ENCODE peak calls at places on chromosomes 1 and 21, in four cellular contexts. D, M, N and C are unnamed samples.

GRCh38 chr1:36576677-36577076 is 94.0 kb upstream of the CSF3R start:
- DNase-seq in D (no peak), M (no peak), N (no peak), C (no peak)

GRCh38 chr1:214010717-214011116 is 22.9 kb downstream of the PROX1 start:
- DNase-seq in D (no peak), M (no peak), N (no peak), C (no peak)

GRCh38 chr1:6412896-6413295 is 6.8 kb downstream of the HES2 start:
- DNase-seq in D (no peak), M (no peak), N (no peak), C (no peak)

GRCh38 chr1:177979272-177979671 is 9.4 kb upstream of the SEC16B start:
- DNase-seq in D (no peak), M (no peak), N (no peak), C (no peak)

GRCh38 chr1:54188291-54188690 is 11.5 kb downstream of the CYB5RL start:
- DNase-seq in D (no peak), M (peak; percentile 56), N (no peak), C (no peak)

GRCh38 chr1:117262976-117263375 is 52.2 kb upstream of the VTCN1 start:
- DNase-seq in D (no peak), M (no peak), N (no peak), C (no peak)

GRCh38 chr1:22749919-22750670 is 39.5 kb downstream of the EPHB2 start:
- DNase-seq in D (peak; percentile 45), M (peak; percentile 98), N (no peak), C (peak; percentile 76)

GRCh38 chr1:150282558-150282958 is 204 bp downstream of the CIART start:
- DNase-seq in D (peak; percentile 86), M (peak; percentile 22), N (peak; percentile 82), C (no peak)

GRCh38 chr1:230758705-230759354 is 11.6 kb downstream of the CAPN9 start:
- DNase-seq in D (no peak), M (no peak), N (no peak), C (no peak)

GRCh38 chr1:22352896-22353295 is 98.8 kb upstream of the ZBTB40 start:
- DNase-seq in D (no peak), M (no peak), N (no peak), C (no peak)

GRCh38 chr1:101199637-101199982 is 37.2 kb upstream of the S1PR1 start:
- DNase-seq in D (no peak), M (no peak), N (no peak), C (no peak)

GRCh38 chr1:39788758-39789570 is at the start of gene BMP8B:
- DNase-seq in D (no peak), M (no peak), N (peak; percentile 92), C (peak; percentile 75)

GRCh38 chr1:57494679-57495078 is 70.8 kb upstream of the DAB1 start:
- DNase-seq in D (no peak), M (no peak), N (no peak), C (no peak)

GRCh38 chr1:224852901-224853568 is 76.4 kb upstream of the DNAH14 start:
- DNase-seq in D (no peak), M (peak; percentile 67), N (no peak), C (no peak)

GRCh38 chr1:42953182-42954180 is 5.2 kb downstream of the SLC2A1 start:
- DNase-seq in D (no peak), M (no peak), N (no peak), C (no peak)

GRCh38 chr1:30329263-30329753 is 394.1 kb downstream of the MATN1 start:
- DNase-seq in D (no peak), M (no peak), N (no peak), C (no peak)
- H3K4me3 ChIP-seq in D (no peak overlapping the region), M (no peak overlapping the region), N (no peak overlapping the region), C (no peak overlapping the region)

GRCh38 chr1:4079815-4080214 is 179.7 kb upstream of the C1orf174 start:
- DNase-seq in D (no peak), M (no peak), N (peak; percentile 20), C (no peak)
- H3K9me3 ChIP-seq in D (no peaks in the 10 kb centered on the region), M (peaks cover 33% of the 10 kb centered on the region), N (no peaks in the 10 kb centered on the region), C (no peaks in the 10 kb centered on the region)

DNA sequence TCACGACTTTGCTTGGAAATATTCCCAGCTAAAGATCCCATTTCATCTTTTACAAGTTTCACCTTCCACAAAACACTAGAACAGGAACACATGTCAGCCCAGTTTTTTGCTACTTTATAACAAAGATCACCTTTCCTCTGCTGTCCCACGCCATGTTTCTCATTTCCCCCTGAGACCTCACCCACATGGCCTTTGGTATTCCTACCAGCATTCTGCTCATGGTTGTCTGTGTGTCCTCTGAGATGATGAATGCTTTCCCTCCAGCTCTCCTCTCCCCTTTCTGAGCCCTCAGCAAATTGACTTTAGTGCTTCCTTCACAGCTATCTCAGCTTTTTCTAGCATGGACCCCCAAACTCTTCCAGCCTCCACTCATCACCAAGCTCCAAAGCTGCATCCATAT is 32.3 kb upstream of the ABCG1 start:
- DNase-seq in D (no peak), M (no peak), N (no peak), C (no peak)
- H3K27me3 ChIP-seq in D (no peaks in the 10 kb centered on the region), M (peaks cover 14% of the 10 kb centered on the region), N (no peaks in the 10 kb centered on the region), C (no peaks in the 10 kb centered on the region)

GRCh38 chr1:156098782-156099181 is 15.7 kb upstream of the LMNA start:
- DNase-seq in D (no peak), M (no peak), N (no peak), C (no peak)

GRCh38 chr1:156097499-156098178 is 15.4 kb upstream of the MEX3A start:
- DNase-seq in D (no peak), M (no peak), N (no peak), C (no peak)

GRCh38 chr1:156099282-156099681 is 15.2 kb upstream of the LMNA start:
- DNase-seq in D (no peak), M (no peak), N (no peak), C (no peak)

GRCh38 chr1:156095906-156096508 is 13.7 kb upstream of the MEX3A start:
- DNase-seq in D (no peak), M (no peak), N (no peak), C (no peak)

DNA sequence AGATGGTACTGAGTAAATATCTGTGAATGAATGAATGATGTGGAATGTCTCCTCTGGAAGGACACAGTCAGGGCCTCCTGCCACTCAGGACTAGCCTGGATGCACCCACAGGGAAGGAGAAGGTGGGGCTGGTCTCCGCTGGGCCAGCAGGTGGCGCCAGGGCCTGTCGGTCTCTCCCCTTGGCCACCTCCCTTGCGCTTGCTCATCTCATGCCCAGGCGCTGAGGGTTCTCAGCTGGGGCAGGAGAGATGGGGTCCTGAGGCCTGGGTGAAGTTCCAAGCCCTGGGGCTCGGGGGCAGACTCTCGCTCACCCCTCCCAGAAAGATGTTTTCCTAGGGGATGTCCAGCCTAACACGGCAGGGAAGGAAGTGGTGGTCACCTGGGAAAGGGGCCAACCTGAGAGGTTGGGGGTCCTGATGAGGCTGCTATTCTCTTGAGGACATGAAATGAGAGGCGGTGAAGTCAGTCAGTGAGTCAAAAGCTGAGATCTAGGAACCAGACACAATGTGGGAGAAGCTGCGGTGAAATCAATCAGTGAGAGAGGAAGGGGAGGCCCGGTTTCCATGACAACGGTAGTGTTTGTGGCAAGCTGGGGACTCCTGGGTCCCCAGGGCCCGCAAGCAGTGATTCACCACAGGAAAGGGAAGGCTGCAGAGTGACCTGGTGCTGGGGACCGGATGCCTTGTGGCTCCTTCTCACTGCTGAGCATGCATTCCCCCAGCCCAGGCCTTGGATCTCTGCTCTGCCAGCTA is 14.6 kb upstream of the MEX3A start:
- DNase-seq in D (peak; percentile 93), M (peak; percentile 78), N (peak; percentile 95), C (peak; percentile 91)
- H3K4me3 ChIP-seq in D (no peak overlapping the region), M (no peak overlapping the region), N (no peak overlapping the region), C (no peak overlapping the region)

DNA sequence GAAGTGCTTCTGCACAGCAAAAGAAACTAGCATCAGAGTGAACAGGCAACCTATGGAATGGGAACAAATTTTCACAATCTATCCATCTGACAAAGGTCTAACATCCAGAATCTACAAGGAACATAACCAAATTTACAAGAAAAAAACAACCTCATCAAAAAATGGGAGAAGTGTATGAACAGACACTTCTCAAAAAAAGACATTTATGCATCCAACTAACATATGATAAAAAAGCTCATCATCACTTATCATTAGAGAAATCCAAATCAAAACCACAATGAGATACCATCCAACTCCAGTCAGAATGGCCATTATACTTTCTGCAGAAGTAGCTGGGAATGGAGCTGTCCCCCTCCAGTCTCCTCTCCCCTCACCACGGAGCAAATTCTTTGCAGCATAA is 2.9 kb upstream of the OR2M3 start:
- DNase-seq in D (no peak), M (no peak), N (no peak), C (no peak)
- H3K9me3 ChIP-seq in D (no peaks in the 10 kb centered on the region), M (peaks cover 8% of the 10 kb centered on the region), N (no peaks in the 10 kb centered on the region), C (no peaks in the 10 kb centered on the region)

GRCh38 chr21:35168702-35169101 is 119.6 kb upstream of the RUNX1 start:
- DNase-seq in D (no peak), M (no peak), N (no peak), C (no peak)
- H3K27me3 ChIP-seq in D (no peaks in the 10 kb centered on the region), M (no peaks in the 10 kb centered on the region), N (no peaks in the 10 kb centered on the region), C (no peaks in the 10 kb centered on the region)

GRCh38 chr21:36699546-36700294 is 805 bp downstream of the SIM2 start:
- DNase-seq in D (no peak), M (no peak), N (peak; percentile 52), C (no peak)

GRCh38 chr21:36700961-36701911 is 2.3 kb downstream of the SIM2 start:
- DNase-seq in D (no peak), M (no peak), N (peak; percentile 61), C (peak; percentile 32)

GRCh38 chr21:36699026-36699545 is at the start of gene SIM2:
- DNase-seq in D (no peak), M (peak; percentile 52), N (peak; percentile 64), C (peak; percentile 83)

GRCh38 chr21:36701912-36702621 is 3.2 kb downstream of the SIM2 start:
- DNase-seq in D (no peak), M (peak; percentile 64), N (no peak), C (peak; percentile 75)

GRCh38 chr21:36700295-36700960 is 1.5 kb downstream of the SIM2 start:
- DNase-seq in D (no peak), M (no peak), N (no peak), C (peak; percentile 50)
- H3K4me3 ChIP-seq in D (no peak overlapping the region), M (peak overlapping the region; percentile 57), N (peak overlapping the region; percentile 0), C (peak overlapping the region; percentile 70)